ENCODE peak calls at places on chromosomes 7 and 10, in four cellular contexts. One of them, this sample, is unnamed.

GRCh38 chr7:155297517-155298287 is at the start of gene INSIG1:
- DNase-seq in fibroblast of lung: peak; percentile 95
- DNase-seq in lower lobe of right lung: peak; percentile 94
- DNase-seq in dorsolateral prefrontal cortex: peak; percentile 93
- DNase-seq in this sample: peak; percentile 95

GRCh38 chr10:102604379-102604960 is 39.8 kb upstream of the TRIM8 start:
- DNase-seq in fibroblast of lung: peak; percentile 72
- DNase-seq in dorsolateral prefrontal cortex: no peak
- DNase-seq in lower lobe of right lung: no peak
- DNase-seq in this sample: no peak

GRCh38 chr10:64041989-64042490 is 520.8 kb downstream of the REEP3 start:
- DNase-seq in dorsolateral prefrontal cortex: no peak
- DNase-seq in lower lobe of right lung: no peak
- DNase-seq in fibroblast of lung: no peak
- DNase-seq in this sample: no peak

GRCh38 chr10:24382045-24382444 is 173.1 kb downstream of the KIAA1217 start:
- DNase-seq in lower lobe of right lung: no peak
- DNase-seq in fibroblast of lung: no peak
- DNase-seq in dorsolateral prefrontal cortex: no peak
- DNase-seq in this sample: no peak

GRCh38 chr7:28002638-28003037 is 178.0 kb downstream of the JAZF1 start:
- DNase-seq in lower lobe of right lung: no peak
- DNase-seq in fibroblast of lung: no peak
- DNase-seq in dorsolateral prefrontal cortex: no peak
- DNase-seq in this sample: no peak

GRCh38 chr10:25804505-25804904 is 129.5 kb upstream of the MYO3A start:
- DNase-seq in lower lobe of right lung: no peak
- DNase-seq in fibroblast of lung: no peak
- DNase-seq in dorsolateral prefrontal cortex: no peak
- DNase-seq in this sample: no peak

GRCh38 chr7:42035205-42035604 is 201.8 kb downstream of the GLI3 start:
- DNase-seq in dorsolateral prefrontal cortex: no peak
- DNase-seq in lower lobe of right lung: no peak
- DNase-seq in fibroblast of lung: peak; percentile 26
- DNase-seq in this sample: no peak

GRCh38 chr7:134458341-134458805 is 527 bp downstream of the AKR1B1 start:
- DNase-seq in dorsolateral prefrontal cortex: peak; percentile 54
- DNase-seq in lower lobe of right lung: peak; percentile 56
- DNase-seq in fibroblast of lung: peak; percentile 41
- DNase-seq in this sample: peak; percentile 56

GRCh38 chr7:129258649-129259389 is 34.0 kb downstream of the AHCYL2 start:
- DNase-seq in lower lobe of right lung: no peak
- DNase-seq in dorsolateral prefrontal cortex: no peak
- DNase-seq in fibroblast of lung: no peak
- DNase-seq in this sample: no peak

GRCh38 chr10:1172256-1172975 is 116.2 kb downstream of the WDR37 start:
- DNase-seq in dorsolateral prefrontal cortex: no peak
- DNase-seq in fibroblast of lung: no peak
- DNase-seq in lower lobe of right lung: no peak
- DNase-seq in this sample: no peak

GRCh38 chr10:79148452-79149344 is 79.9 kb downstream of the ZMIZ1 start:
- DNase-seq in dorsolateral prefrontal cortex: peak; percentile 80
- DNase-seq in lower lobe of right lung: peak; percentile 82
- DNase-seq in fibroblast of lung: peak; percentile 53
- DNase-seq in this sample: peak; percentile 72

GRCh38 chr7:43583424-43584199 is 704 bp downstream of the STK17A start:
- DNase-seq in fibroblast of lung: peak; percentile 53
- DNase-seq in lower lobe of right lung: peak; percentile 89
- DNase-seq in dorsolateral prefrontal cortex: peak; percentile 75
- DNase-seq in this sample: peak; percentile 74

GRCh38 chr7:124086843-124087242 is 54.0 kb upstream of the TMEM229A start:
- DNase-seq in dorsolateral prefrontal cortex: no peak
- DNase-seq in lower lobe of right lung: no peak
- DNase-seq in fibroblast of lung: peak; percentile 65
- DNase-seq in this sample: no peak

GRCh38 chr7:150378115-150378852 is 846 bp upstream of the ZNF775 start:
- DNase-seq in fibroblast of lung: peak; percentile 57
- DNase-seq in dorsolateral prefrontal cortex: no peak
- DNase-seq in lower lobe of right lung: no peak
- DNase-seq in this sample: peak; percentile 80

GRCh38 chr10:66215005-66215404 is 710.8 kb upstream of the LRRTM3 start:
- DNase-seq in lower lobe of right lung: no peak
- DNase-seq in fibroblast of lung: no peak
- DNase-seq in dorsolateral prefrontal cortex: no peak
- DNase-seq in this sample: no peak

GRCh38 chr7:86978804-86979506 is 80.5 kb downstream of the ELAPOR2 start:
- DNase-seq in dorsolateral prefrontal cortex: no peak
- DNase-seq in lower lobe of right lung: no peak
- DNase-seq in fibroblast of lung: no peak
- DNase-seq in this sample: no peak

GRCh38 chr7:157517782-157518513 is 181.1 kb downstream of the DNAJB6 start:
- DNase-seq in dorsolateral prefrontal cortex: peak; percentile 32
- DNase-seq in lower lobe of right lung: no peak
- DNase-seq in fibroblast of lung: no peak
- DNase-seq in this sample: no peak

GRCh38 chr7:8290645-8291308 is 28.8 kb upstream of the ICA1 start:
- DNase-seq in fibroblast of lung: no peak
- DNase-seq in lower lobe of right lung: no peak
- DNase-seq in dorsolateral prefrontal cortex: no peak
- DNase-seq in this sample: no peak

GRCh38 chr10:59907918-59908807 is 1.8 kb upstream of the CCDC6 start:
- DNase-seq in fibroblast of lung: peak; percentile 92
- DNase-seq in dorsolateral prefrontal cortex: no peak
- DNase-seq in lower lobe of right lung: peak; percentile 60
- DNase-seq in this sample: peak; percentile 70

DNA sequence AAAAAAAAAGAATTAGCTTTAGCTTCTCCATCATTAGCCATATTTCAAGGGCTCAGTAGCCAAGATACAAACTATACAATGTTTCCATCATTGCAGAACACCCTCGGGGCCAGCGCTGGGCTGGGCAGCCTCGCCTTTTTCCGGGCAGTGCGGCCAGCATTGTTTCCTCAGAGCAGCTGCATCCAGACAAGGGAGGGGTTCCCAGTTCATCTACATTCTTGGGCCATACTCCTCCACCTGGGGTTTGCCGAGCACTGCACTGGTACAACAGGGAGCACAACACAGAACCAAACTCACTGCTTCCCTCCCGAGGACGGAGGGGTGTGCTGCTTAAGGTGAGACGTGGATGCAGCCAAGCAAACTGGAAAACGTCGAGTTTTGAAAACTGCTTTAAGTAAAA is 2.4 kb upstream of the PKD1L1 start:
- DNase-seq in dorsolateral prefrontal cortex: no peak
- DNase-seq in fibroblast of lung: no peak
- DNase-seq in lower lobe of right lung: no peak
- DNase-seq in this sample: peak; percentile 71
- TF ChIP-seq CTCF in dorsolateral prefrontal cortex: no peak
- TF ChIP-seq CTCF in fibroblast of lung: no peak
- TF ChIP-seq CTCF in lower lobe of right lung: no peak
- TF ChIP-seq CTCF in this sample: no peak

GRCh38 chr10:15131330-15131729 is 34.2 kb downstream of the RPP38 start:
- DNase-seq in dorsolateral prefrontal cortex: no peak
- DNase-seq in fibroblast of lung: no peak
- DNase-seq in lower lobe of right lung: no peak
- DNase-seq in this sample: no peak

GRCh38 chr10:15136960-15137359 is 31.5 kb downstream of the NMT2 start:
- DNase-seq in dorsolateral prefrontal cortex: no peak
- DNase-seq in lower lobe of right lung: no peak
- DNase-seq in fibroblast of lung: peak; percentile 64
- DNase-seq in this sample: no peak

GRCh38 chr10:15137636-15138035 is 30.9 kb downstream of the NMT2 start:
- DNase-seq in lower lobe of right lung: no peak
- DNase-seq in dorsolateral prefrontal cortex: no peak
- DNase-seq in fibroblast of lung: peak; percentile 38
- DNase-seq in this sample: no peak

GRCh38 chr10:15140640-15141039 is 27.9 kb downstream of the NMT2 start:
- DNase-seq in lower lobe of right lung: no peak
- DNase-seq in fibroblast of lung: no peak
- DNase-seq in dorsolateral prefrontal cortex: peak; percentile 59
- DNase-seq in this sample: no peak

GRCh38 chr10:15136129-15136726 is 32.3 kb downstream of the NMT2 start:
- DNase-seq in lower lobe of right lung: no peak
- DNase-seq in fibroblast of lung: no peak
- DNase-seq in dorsolateral prefrontal cortex: no peak
- DNase-seq in this sample: no peak
- H3K27ac ChIP-seq in lower lobe of right lung: no peak overlapping the region
- H3K27ac ChIP-seq in fibroblast of lung: no peak overlapping the region
- H3K27ac ChIP-seq in dorsolateral prefrontal cortex: no peak overlapping the region
- H3K27ac ChIP-seq in this sample: no peak overlapping the region

GRCh38 chr7:798921-799470 is 33.3 kb upstream of the SUN1 start:
- DNase-seq in fibroblast of lung: no peak
- DNase-seq in dorsolateral prefrontal cortex: no peak
- DNase-seq in lower lobe of right lung: peak; percentile 23
- DNase-seq in this sample: no peak

GRCh38 chr7:805261-805660 is 27.0 kb upstream of the SUN1 start:
- DNase-seq in dorsolateral prefrontal cortex: no peak
- DNase-seq in fibroblast of lung: no peak
- DNase-seq in lower lobe of right lung: no peak
- DNase-seq in this sample: peak; percentile 81

GRCh38 chr7:802500-803242 is 29.6 kb upstream of the SUN1 start:
- DNase-seq in dorsolateral prefrontal cortex: no peak
- DNase-seq in fibroblast of lung: no peak
- DNase-seq in lower lobe of right lung: no peak
- DNase-seq in this sample: no peak

GRCh38 chr7:803243-803635 is 29.0 kb upstream of the SUN1 start:
- DNase-seq in dorsolateral prefrontal cortex: no peak
- DNase-seq in fibroblast of lung: no peak
- DNase-seq in lower lobe of right lung: no peak
- DNase-seq in this sample: no peak

GRCh38 chr7:801940-802364 is 30.3 kb upstream of the SUN1 start:
- DNase-seq in dorsolateral prefrontal cortex: no peak
- DNase-seq in lower lobe of right lung: peak; percentile 86
- DNase-seq in fibroblast of lung: no peak
- DNase-seq in this sample: peak; percentile 67
- H3K4me3 ChIP-seq in dorsolateral prefrontal cortex: peak overlapping the region; percentile 31
- H3K4me3 ChIP-seq in lower lobe of right lung: peak overlapping the region; percentile 28
- H3K4me3 ChIP-seq in fibroblast of lung: no peak overlapping the region
- H3K4me3 ChIP-seq in this sample: no peak overlapping the region

GRCh38 chr10:73306171-73306708 is 52.4 kb downstream of the CFAP70 start:
- DNase-seq in lower lobe of right lung: no peak
- DNase-seq in fibroblast of lung: no peak
- DNase-seq in dorsolateral prefrontal cortex: no peak
- DNase-seq in this sample: no peak

GRCh38 chr10:73307203-73307800 is 51.4 kb downstream of the CFAP70 start:
- DNase-seq in dorsolateral prefrontal cortex: no peak
- DNase-seq in fibroblast of lung: no peak
- DNase-seq in lower lobe of right lung: no peak
- DNase-seq in this sample: no peak

GRCh38 chr10:73304876-73305275 is 52.4 kb upstream of the MRPS16 start:
- DNase-seq in lower lobe of right lung: no peak
- DNase-seq in fibroblast of lung: no peak
- DNase-seq in dorsolateral prefrontal cortex: no peak
- DNase-seq in this sample: no peak

DNA sequence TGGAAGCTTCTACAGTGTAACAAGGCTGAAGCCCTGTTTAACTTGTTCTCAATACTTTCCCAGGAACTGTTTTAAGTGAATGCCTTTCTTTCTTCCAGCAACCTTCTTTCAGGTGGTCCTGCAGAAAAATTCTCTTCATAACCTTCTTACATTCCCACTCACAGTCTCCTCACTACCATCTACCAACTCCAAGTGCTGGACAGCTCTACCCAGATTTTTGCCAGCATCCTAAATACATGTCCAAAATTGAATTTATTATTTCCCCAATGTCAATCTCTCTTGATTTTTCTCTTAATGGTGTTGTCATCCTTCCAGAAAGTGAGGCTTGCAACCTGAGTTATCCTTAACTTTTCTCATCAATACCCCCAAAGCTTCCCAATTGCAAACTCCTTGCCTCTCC is 48.2 kb downstream of the CFAP70 start:
- DNase-seq in dorsolateral prefrontal cortex: no peak
- DNase-seq in lower lobe of right lung: no peak
- DNase-seq in fibroblast of lung: no peak
- DNase-seq in this sample: no peak
- TF ChIP-seq CTCF in dorsolateral prefrontal cortex: no peak
- TF ChIP-seq CTCF in lower lobe of right lung: no peak
- TF ChIP-seq CTCF in fibroblast of lung: no peak
- TF ChIP-seq CTCF in this sample: no peak

GRCh38 chr10:77634939-77635338 is 2.7 kb downstream of the KCNMA1 start:
- DNase-seq in lower lobe of right lung: no peak
- DNase-seq in dorsolateral prefrontal cortex: no peak
- DNase-seq in fibroblast of lung: peak; percentile 53
- DNase-seq in this sample: no peak
- H3K27ac ChIP-seq in lower lobe of right lung: no peak overlapping the region
- H3K27ac ChIP-seq in dorsolateral prefrontal cortex: no peak overlapping the region
- H3K27ac ChIP-seq in fibroblast of lung: no peak overlapping the region
- H3K27ac ChIP-seq in this sample: peak overlapping the region; percentile 79

GRCh38 chr10:11245095-11245479 is 227.4 kb downstream of the CELF2 start:
- DNase-seq in fibroblast of lung: no peak
- DNase-seq in dorsolateral prefrontal cortex: no peak
- DNase-seq in lower lobe of right lung: no peak
- DNase-seq in this sample: no peak

GRCh38 chr10:11245510-11245909 is 227.8 kb downstream of the CELF2 start:
- DNase-seq in fibroblast of lung: no peak
- DNase-seq in dorsolateral prefrontal cortex: no peak
- DNase-seq in lower lobe of right lung: no peak
- DNase-seq in this sample: no peak

GRCh38 chr10:11242443-11243386 is 225.0 kb downstream of the CELF2 start:
- DNase-seq in lower lobe of right lung: no peak
- DNase-seq in fibroblast of lung: peak; percentile 86
- DNase-seq in dorsolateral prefrontal cortex: no peak
- DNase-seq in this sample: peak; percentile 59

GRCh38 chr10:11245981-11246590 is 228.4 kb downstream of the CELF2 start:
- DNase-seq in dorsolateral prefrontal cortex: no peak
- DNase-seq in lower lobe of right lung: no peak
- DNase-seq in fibroblast of lung: no peak
- DNase-seq in this sample: no peak

GRCh38 chr10:11243425-11244222 is 226.0 kb downstream of the CELF2 start:
- DNase-seq in lower lobe of right lung: no peak
- DNase-seq in fibroblast of lung: peak; percentile 17
- DNase-seq in dorsolateral prefrontal cortex: no peak
- DNase-seq in this sample: no peak
- H3K4me3 ChIP-seq in lower lobe of right lung: no peak overlapping the region
- H3K4me3 ChIP-seq in fibroblast of lung: no peak overlapping the region
- H3K4me3 ChIP-seq in dorsolateral prefrontal cortex: no peak overlapping the region
- H3K4me3 ChIP-seq in this sample: no peak overlapping the region

GRCh38 chr10:18793951-18794350 is 134.7 kb downstream of the ARL5B start:
- DNase-seq in fibroblast of lung: peak; percentile 72
- DNase-seq in dorsolateral prefrontal cortex: no peak
- DNase-seq in lower lobe of right lung: no peak
- DNase-seq in this sample: no peak
- TF ChIP-seq CTCF in fibroblast of lung: peak; percentile 68
- TF ChIP-seq CTCF in dorsolateral prefrontal cortex: peak; percentile 31
- TF ChIP-seq CTCF in lower lobe of right lung: peak; percentile 37
- TF ChIP-seq CTCF in this sample: no peak